ENCODE peak calls at places on chromosome 16, in ten cellular contexts. One of them, this sample, is unnamed. For H3K4me1, the result is how much of the 10 kb centered on the place peaks cover.

GRCh38 chr16:74625500-74626350 is 18.8 kb upstream of the GLG1 start:
- DNase-seq in left ventricle myocardium inferior: no peak
- DNase-seq in stomach: peak
- DNase-seq in heart left ventricle: no peak
- DNase-seq in A549: no peak
- DNase-seq in heart right ventricle: no peak
- DNase-seq in endodermal cell: no peak
- DNase-seq in CD8-positive, alpha-beta T cell: no peak
- DNase-seq in gastrocnemius medialis: no peak
- DNase-seq in breast epithelium: no peak
- DNase-seq in this sample: no peak

GRCh38 chr16:12760819-12761611 is 42.7 kb downstream of the CPPED1 start:
- DNase-seq in CD8-positive, alpha-beta T cell: no peak
- DNase-seq in left ventricle myocardium inferior: no peak
- DNase-seq in A549: no peak
- DNase-seq in breast epithelium: no peak
- DNase-seq in heart left ventricle: no peak
- DNase-seq in stomach: no peak
- DNase-seq in gastrocnemius medialis: no peak
- DNase-seq in endodermal cell: no peak
- DNase-seq in heart right ventricle: no peak
- DNase-seq in this sample: no peak

GRCh38 chr16:74449470-74449869 is 28.2 kb upstream of the CLEC18B start:
- DNase-seq in A549: peak
- DNase-seq in gastrocnemius medialis: no peak
- DNase-seq in left ventricle myocardium inferior: no peak
- DNase-seq in stomach: no peak
- DNase-seq in CD8-positive, alpha-beta T cell: no peak
- DNase-seq in endodermal cell: no peak
- DNase-seq in heart right ventricle: no peak
- DNase-seq in breast epithelium: no peak
- DNase-seq in heart left ventricle: no peak
- DNase-seq in this sample: no peak

GRCh38 chr16:54048994-54049929 is 237.3 kb downstream of the IRX3 start:
- DNase-seq in endodermal cell: peak
- DNase-seq in stomach: no peak
- DNase-seq in left ventricle myocardium inferior: no peak
- DNase-seq in A549: no peak
- DNase-seq in breast epithelium: no peak
- DNase-seq in CD8-positive, alpha-beta T cell: no peak
- DNase-seq in heart left ventricle: no peak
- DNase-seq in gastrocnemius medialis: no peak
- DNase-seq in heart right ventricle: no peak
- DNase-seq in this sample: no peak

GRCh38 chr16:57600048-57600835 is 28.2 kb upstream of the ADGRG1 start:
- DNase-seq in A549: peak
- DNase-seq in CD8-positive, alpha-beta T cell: no peak
- DNase-seq in gastrocnemius medialis: no peak
- DNase-seq in breast epithelium: no peak
- DNase-seq in stomach: peak
- DNase-seq in heart left ventricle: peak
- DNase-seq in heart right ventricle: peak
- DNase-seq in left ventricle myocardium inferior: no peak
- DNase-seq in endodermal cell: peak
- DNase-seq in this sample: peak

GRCh38 chr16:65314246-65315003 is 192.6 kb upstream of the CDH11 start:
- DNase-seq in stomach: no peak
- DNase-seq in endodermal cell: no peak
- DNase-seq in CD8-positive, alpha-beta T cell: no peak
- DNase-seq in left ventricle myocardium inferior: no peak
- DNase-seq in A549: no peak
- DNase-seq in breast epithelium: no peak
- DNase-seq in heart left ventricle: no peak
- DNase-seq in heart right ventricle: no peak
- DNase-seq in gastrocnemius medialis: no peak
- DNase-seq in this sample: no peak

GRCh38 chr16:11507350-11507749 is 79.4 kb downstream of the LITAF start:
- DNase-seq in heart right ventricle: no peak
- DNase-seq in CD8-positive, alpha-beta T cell: no peak
- DNase-seq in left ventricle myocardium inferior: no peak
- DNase-seq in gastrocnemius medialis: no peak
- DNase-seq in breast epithelium: no peak
- DNase-seq in endodermal cell: no peak
- DNase-seq in heart left ventricle: no peak
- DNase-seq in A549: no peak
- DNase-seq in stomach: no peak
- DNase-seq in this sample: no peak

GRCh38 chr16:29736112-29736511 is 9.7 kb downstream of the C16orf54 start:
- DNase-seq in gastrocnemius medialis: no peak
- DNase-seq in CD8-positive, alpha-beta T cell: no peak
- DNase-seq in endodermal cell: no peak
- DNase-seq in heart right ventricle: no peak
- DNase-seq in heart left ventricle: no peak
- DNase-seq in A549: peak
- DNase-seq in left ventricle myocardium inferior: no peak
- DNase-seq in stomach: no peak
- DNase-seq in breast epithelium: no peak
- DNase-seq in this sample: no peak

GRCh38 chr16:4370570-4371480 is 823 bp upstream of the VASN start:
- DNase-seq in heart right ventricle: peak
- DNase-seq in breast epithelium: peak
- DNase-seq in A549: no peak
- DNase-seq in left ventricle myocardium inferior: peak
- DNase-seq in gastrocnemius medialis: peak
- DNase-seq in heart left ventricle: peak
- DNase-seq in CD8-positive, alpha-beta T cell: no peak
- DNase-seq in endodermal cell: no peak
- DNase-seq in stomach: no peak
- DNase-seq in this sample: peak

GRCh38 chr16:77169650-77170236 is 21.2 kb upstream of the MON1B start:
- DNase-seq in heart right ventricle: no peak
- DNase-seq in heart left ventricle: no peak
- DNase-seq in gastrocnemius medialis: no peak
- DNase-seq in breast epithelium: no peak
- DNase-seq in left ventricle myocardium inferior: no peak
- DNase-seq in A549: peak
- DNase-seq in stomach: peak
- DNase-seq in endodermal cell: peak
- DNase-seq in CD8-positive, alpha-beta T cell: no peak
- DNase-seq in this sample: peak
- H3K4me1 ChIP-seq in heart right ventricle: under half
- H3K4me1 ChIP-seq in heart left ventricle: under half
- H3K4me1 ChIP-seq in gastrocnemius medialis: under half
- H3K4me1 ChIP-seq in breast epithelium: under half
- H3K4me1 ChIP-seq in left ventricle myocardium inferior: under half
- H3K4me1 ChIP-seq in A549: under half
- H3K4me1 ChIP-seq in stomach: under half
- H3K4me1 ChIP-seq in endodermal cell: under half
- H3K4me1 ChIP-seq in CD8-positive, alpha-beta T cell: under half
- H3K4me1 ChIP-seq in this sample: under half

GRCh38 chr16:84794626-84795025 is 25.2 kb upstream of the CRISPLD2 start:
- DNase-seq in CD8-positive, alpha-beta T cell: no peak
- DNase-seq in left ventricle myocardium inferior: no peak
- DNase-seq in endodermal cell: no peak
- DNase-seq in A549: no peak
- DNase-seq in gastrocnemius medialis: no peak
- DNase-seq in stomach: no peak
- DNase-seq in heart right ventricle: no peak
- DNase-seq in breast epithelium: no peak
- DNase-seq in heart left ventricle: no peak
- DNase-seq in this sample: no peak

GRCh38 chr16:84791501-84791900 is 28.3 kb upstream of the CRISPLD2 start:
- DNase-seq in A549: no peak
- DNase-seq in stomach: no peak
- DNase-seq in endodermal cell: no peak
- DNase-seq in heart left ventricle: no peak
- DNase-seq in CD8-positive, alpha-beta T cell: no peak
- DNase-seq in heart right ventricle: no peak
- DNase-seq in breast epithelium: no peak
- DNase-seq in gastrocnemius medialis: no peak
- DNase-seq in left ventricle myocardium inferior: no peak
- DNase-seq in this sample: no peak

GRCh38 chr16:84791088-84791487 is 28.7 kb upstream of the CRISPLD2 start:
- DNase-seq in CD8-positive, alpha-beta T cell: no peak
- DNase-seq in gastrocnemius medialis: no peak
- DNase-seq in endodermal cell: no peak
- DNase-seq in heart left ventricle: no peak
- DNase-seq in heart right ventricle: no peak
- DNase-seq in left ventricle myocardium inferior: no peak
- DNase-seq in A549: no peak
- DNase-seq in stomach: no peak
- DNase-seq in breast epithelium: no peak
- DNase-seq in this sample: no peak

GRCh38 chr16:84800118-84800517 is 19.7 kb upstream of the CRISPLD2 start:
- DNase-seq in heart left ventricle: no peak
- DNase-seq in stomach: no peak
- DNase-seq in breast epithelium: no peak
- DNase-seq in left ventricle myocardium inferior: no peak
- DNase-seq in heart right ventricle: no peak
- DNase-seq in endodermal cell: no peak
- DNase-seq in gastrocnemius medialis: no peak
- DNase-seq in CD8-positive, alpha-beta T cell: no peak
- DNase-seq in A549: no peak
- DNase-seq in this sample: no peak

DNA sequence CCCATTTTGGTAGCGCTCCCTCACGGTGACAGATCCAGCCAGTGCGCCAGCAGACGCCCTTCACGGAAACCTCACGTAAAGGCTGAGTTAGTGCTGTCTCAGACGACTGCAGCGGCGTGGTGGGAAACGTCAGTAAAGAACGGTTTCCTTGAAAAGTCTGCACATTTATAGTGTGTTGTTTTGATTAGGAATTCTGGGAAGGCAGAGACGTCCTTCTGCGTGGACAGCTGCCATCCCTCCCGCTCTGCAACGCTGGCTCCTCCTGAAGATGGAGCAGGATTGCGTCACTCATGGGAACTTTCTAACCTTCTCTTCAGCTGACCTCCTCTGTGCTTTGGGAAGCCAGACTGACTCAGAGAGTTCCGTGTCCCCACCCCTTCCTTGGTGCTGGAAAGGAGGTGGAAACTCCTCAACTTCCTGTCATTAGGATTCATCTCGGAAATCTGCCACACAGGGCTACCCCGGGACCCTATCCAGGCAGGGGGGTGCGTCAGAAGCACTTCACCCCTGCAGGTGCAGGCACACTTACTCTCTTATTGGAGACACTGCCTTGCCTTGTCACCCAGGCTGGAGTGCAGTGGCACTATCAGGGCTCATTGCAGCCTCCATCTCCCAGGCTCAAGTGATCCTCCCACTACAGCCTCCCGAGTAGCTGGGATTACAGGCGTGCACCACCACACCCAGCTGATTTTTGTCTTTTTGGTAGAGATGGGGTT is 24.3 kb upstream of the CRISPLD2 start:
- DNase-seq in stomach: peak
- DNase-seq in A549: no peak
- DNase-seq in endodermal cell: no peak
- DNase-seq in gastrocnemius medialis: peak
- DNase-seq in left ventricle myocardium inferior: peak
- DNase-seq in CD8-positive, alpha-beta T cell: no peak
- DNase-seq in heart left ventricle: peak
- DNase-seq in breast epithelium: peak
- DNase-seq in heart right ventricle: peak
- DNase-seq in this sample: peak
- H3K27ac ChIP-seq in stomach: peak
- H3K27ac ChIP-seq in A549: no peak
- H3K27ac ChIP-seq in endodermal cell: no peak
- H3K27ac ChIP-seq in gastrocnemius medialis: peak
- H3K27ac ChIP-seq in left ventricle myocardium inferior: peak
- H3K27ac ChIP-seq in CD8-positive, alpha-beta T cell: no peak
- H3K27ac ChIP-seq in heart left ventricle: peak
- H3K27ac ChIP-seq in breast epithelium: peak
- H3K27ac ChIP-seq in heart right ventricle: peak
- H3K27ac ChIP-seq in this sample: peak

GRCh38 chr16:20920091-20920490 is 19.5 kb downstream of the LYRM1 start:
- DNase-seq in heart left ventricle: no peak
- DNase-seq in left ventricle myocardium inferior: no peak
- DNase-seq in breast epithelium: no peak
- DNase-seq in A549: no peak
- DNase-seq in gastrocnemius medialis: no peak
- DNase-seq in CD8-positive, alpha-beta T cell: no peak
- DNase-seq in heart right ventricle: no peak
- DNase-seq in endodermal cell: no peak
- DNase-seq in stomach: no peak
- DNase-seq in this sample: no peak
- H3K4me1 ChIP-seq in heart left ventricle: under half
- H3K4me1 ChIP-seq in left ventricle myocardium inferior: under half
- H3K4me1 ChIP-seq in breast epithelium: under half
- H3K4me1 ChIP-seq in A549: under half
- H3K4me1 ChIP-seq in gastrocnemius medialis: under half
- H3K4me1 ChIP-seq in CD8-positive, alpha-beta T cell: under half
- H3K4me1 ChIP-seq in heart right ventricle: under half
- H3K4me1 ChIP-seq in endodermal cell: under half
- H3K4me1 ChIP-seq in stomach: under half
- H3K4me1 ChIP-seq in this sample: under half

DNA sequence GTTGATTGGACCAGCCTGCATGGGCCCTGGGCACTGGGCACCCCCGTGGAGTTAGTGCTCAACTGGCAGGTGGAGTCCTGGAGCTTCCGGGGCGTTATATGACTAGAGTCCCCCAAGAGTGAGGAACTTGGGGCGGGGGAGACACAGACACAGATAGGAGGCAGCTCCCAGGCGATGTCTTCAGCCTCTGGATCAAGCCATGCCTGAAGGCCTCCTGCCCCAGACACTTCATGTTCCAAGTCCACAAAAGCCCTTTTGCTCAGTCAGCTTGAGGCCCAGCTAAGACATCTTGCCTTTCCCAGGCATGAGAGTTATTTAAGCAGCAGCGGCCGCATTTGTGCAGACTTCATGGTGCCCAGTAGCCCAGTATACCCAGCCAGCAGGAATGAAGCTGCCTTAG is 136.6 kb upstream of the CIBAR2 start:
- DNase-seq in left ventricle myocardium inferior: no peak
- DNase-seq in stomach: no peak
- DNase-seq in heart left ventricle: no peak
- DNase-seq in endodermal cell: no peak
- DNase-seq in CD8-positive, alpha-beta T cell: no peak
- DNase-seq in A549: no peak
- DNase-seq in gastrocnemius medialis: no peak
- DNase-seq in heart right ventricle: no peak
- DNase-seq in breast epithelium: no peak
- DNase-seq in this sample: no peak
- H3K27ac ChIP-seq in left ventricle myocardium inferior: no peak
- H3K27ac ChIP-seq in stomach: no peak
- H3K27ac ChIP-seq in heart left ventricle: no peak
- H3K27ac ChIP-seq in endodermal cell: no peak
- H3K27ac ChIP-seq in CD8-positive, alpha-beta T cell: no peak
- H3K27ac ChIP-seq in A549: no peak
- H3K27ac ChIP-seq in gastrocnemius medialis: no peak
- H3K27ac ChIP-seq in heart right ventricle: no peak
- H3K27ac ChIP-seq in breast epithelium: no peak
- H3K27ac ChIP-seq in this sample: no peak

DNA sequence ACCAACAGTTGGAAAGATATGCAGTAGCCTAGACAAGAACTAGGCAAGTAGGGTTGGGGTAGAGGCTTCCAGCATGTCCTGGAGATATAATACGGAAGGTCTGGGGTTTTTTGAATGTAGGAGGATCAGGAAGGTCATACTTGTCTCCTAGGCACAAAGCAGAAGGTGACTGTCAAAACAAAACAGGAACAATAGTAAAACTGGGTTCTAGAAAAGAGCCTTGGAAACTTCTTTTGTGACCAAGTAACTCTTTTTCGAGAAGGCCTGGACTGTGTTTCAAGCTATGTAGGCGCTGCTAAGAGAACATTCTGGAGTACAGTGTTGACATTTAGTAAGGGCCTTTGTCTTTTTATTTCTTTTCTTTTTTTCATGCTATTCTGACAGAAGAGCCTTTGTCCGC is 26.9 kb upstream of the TENT4B start:
- DNase-seq in endodermal cell: no peak
- DNase-seq in stomach: no peak
- DNase-seq in left ventricle myocardium inferior: no peak
- DNase-seq in breast epithelium: no peak
- DNase-seq in A549: no peak
- DNase-seq in heart left ventricle: no peak
- DNase-seq in gastrocnemius medialis: no peak
- DNase-seq in CD8-positive, alpha-beta T cell: no peak
- DNase-seq in heart right ventricle: no peak
- DNase-seq in this sample: no peak
- H3K4me1 ChIP-seq in endodermal cell: under half
- H3K4me1 ChIP-seq in stomach: under half
- H3K4me1 ChIP-seq in left ventricle myocardium inferior: under half
- H3K4me1 ChIP-seq in breast epithelium: under half
- H3K4me1 ChIP-seq in A549: under half
- H3K4me1 ChIP-seq in heart left ventricle: under half
- H3K4me1 ChIP-seq in gastrocnemius medialis: under half
- H3K4me1 ChIP-seq in CD8-positive, alpha-beta T cell: under half
- H3K4me1 ChIP-seq in heart right ventricle: under half
- H3K4me1 ChIP-seq in this sample: under half